ENCODE peak calls at places on chromosomes 7 and 10, in five cellular contexts. D is activated CD8-positive, alpha-beta memory T cell treated with anti-CD3 and anti-CD28 coated beads for 4 hours; G is GM18507; T is AG09309; H is kidney glomerular epithelial cell. W is an unnamed sample.

GRCh38 chr10:118522791-118523498 is 72.5 kb downstream of the PRLHR start:
- DNase-seq in D (no peak), G (no peak), T (no peak), H (peak), W (no peak)

GRCh38 chr10:99235469-99235871 is at the start of gene HPSE2:
- DNase-seq in D (no peak), G (no peak), T (no peak), H (no peak), W (no peak)

GRCh38 chr7:5997210-5997808 is 11.5 kb downstream of the PMS2 start:
- DNase-seq in D (no peak), G (no peak), T (no peak), H (peak), W (no peak)

GRCh38 chr10:45442670-45443069 is 68.7 kb downstream of the ALOX5 start:
- DNase-seq in D (no peak), G (no peak), T (no peak), H (no peak), W (no peak)

GRCh38 chr7:116284390-116284789 is 74.1 kb downstream of the TES start:
- DNase-seq in D (no peak), G (no peak), T (no peak), H (no peak), W (no peak)

GRCh38 chr10:5566606-5567005 is 41.8 kb downstream of the CALML3 start:
- DNase-seq in D (no peak), G (no peak), T (no peak), H (no peak), W (no peak)

GRCh38 chr7:95927781-95928180 is 155.4 kb downstream of the DYNC1I1 start:
- DNase-seq in D (no peak), G (no peak), T (no peak), H (no peak), W (no peak)

GRCh38 chr7:5423844-5424688 is 432 bp upstream of the TNRC18 start:
- DNase-seq in D (no peak), G (no peak), T (peak), H (peak), W (peak)

GRCh38 chr10:8919291-8919690 is 864.8 kb downstream of the GATA3 start:
- DNase-seq in D (no peak), G (no peak), T (no peak), H (no peak), W (no peak)

GRCh38 chr7:36275735-36276284 is 113.9 kb upstream of the ANLN start:
- DNase-seq in D (no peak), G (no peak), T (no peak), H (no peak), W (no peak)

GRCh38 chr10:6665847-6666246 is 85.8 kb upstream of the PRKCQ start:
- DNase-seq in D (no peak), G (no peak), T (no peak), H (no peak), W (no peak)

GRCh38 chr7:76151932-76152331 is 49.8 kb upstream of the SRRM3 start:
- DNase-seq in D (no peak), G (no peak), T (no peak), H (no peak), W (no peak)

GRCh38 chr10:60652628-60653027 is 125.7 kb upstream of the CDK1 start:
- DNase-seq in D (no peak), G (no peak), T (no peak), H (no peak), W (no peak)

GRCh38 chr7:48424731-48425130 is 253.5 kb downstream of the ABCA13 start:
- DNase-seq in D (no peak), G (no peak), T (no peak), H (peak), W (no peak)

GRCh38 chr10:86047588-86047987 is 319.0 kb downstream of the GRID1 start:
- DNase-seq in D (no peak), G (no peak), T (no peak), H (no peak), W (no peak)

GRCh38 chr7:66267249-66267648 is 62.1 kb downstream of the TPST1 start:
- DNase-seq in D (no peak), G (no peak), T (peak), H (peak), W (peak)

GRCh38 chr7:91434821-91435220 is 170.6 kb downstream of the FZD1 start:
- DNase-seq in D (no peak), G (no peak), T (peak), H (no peak), W (no peak)

W was measured in epithelial cell of proximal tubule.